ENCODE peak calls at places on chromosomes 5 and 9, in ten cellular contexts. One of them, this sample, is unnamed. For H3K27me3, the result is how much of the 10 kb centered on the place peaks cover.

GRCh38 chr5:103021310-103021709 is 98.6 kb downstream of the GIN1 start:
- DNase-seq in HL-60: no peak
- DNase-seq in fibroblast of lung: no peak
- DNase-seq in Panc1: no peak
- DNase-seq in cardiac muscle cell: no peak
- DNase-seq in left lung: no peak
- DNase-seq in breast epithelium: no peak
- DNase-seq in AG04450: no peak
- DNase-seq in colonic mucosa: no peak
- DNase-seq in lower lobe of right lung: no peak
- DNase-seq in this sample: no peak

GRCh38 chr5:89572696-89573095 is 689.7 kb upstream of the MEF2C start:
- DNase-seq in colonic mucosa: no peak
- DNase-seq in lower lobe of right lung: no peak
- DNase-seq in cardiac muscle cell: peak
- DNase-seq in HL-60: no peak
- DNase-seq in AG04450: peak
- DNase-seq in fibroblast of lung: peak
- DNase-seq in breast epithelium: no peak
- DNase-seq in Panc1: no peak
- DNase-seq in left lung: no peak
- DNase-seq in this sample: no peak

GRCh38 chr9:93143830-93144530 is 9.9 kb upstream of the NINJ1 start:
- DNase-seq in AG04450: no peak
- DNase-seq in HL-60: no peak
- DNase-seq in lower lobe of right lung: no peak
- DNase-seq in Panc1: no peak
- DNase-seq in left lung: peak
- DNase-seq in breast epithelium: peak
- DNase-seq in cardiac muscle cell: no peak
- DNase-seq in colonic mucosa: peak
- DNase-seq in fibroblast of lung: no peak
- DNase-seq in this sample: peak

GRCh38 chr5:43772601-43773031 is 169.6 kb downstream of the NNT start:
- DNase-seq in colonic mucosa: no peak
- DNase-seq in left lung: no peak
- DNase-seq in breast epithelium: no peak
- DNase-seq in HL-60: peak
- DNase-seq in cardiac muscle cell: peak
- DNase-seq in AG04450: no peak
- DNase-seq in fibroblast of lung: peak
- DNase-seq in lower lobe of right lung: no peak
- DNase-seq in Panc1: no peak
- DNase-seq in this sample: no peak

GRCh38 chr5:5353681-5354080 is 68.8 kb upstream of the ICE1 start:
- DNase-seq in AG04450: no peak
- DNase-seq in cardiac muscle cell: no peak
- DNase-seq in fibroblast of lung: no peak
- DNase-seq in left lung: no peak
- DNase-seq in HL-60: no peak
- DNase-seq in lower lobe of right lung: no peak
- DNase-seq in colonic mucosa: no peak
- DNase-seq in Panc1: no peak
- DNase-seq in breast epithelium: no peak
- DNase-seq in this sample: no peak

GRCh38 chr9:74132986-74133385 is 364.1 kb upstream of the RORB start:
- DNase-seq in colonic mucosa: no peak
- DNase-seq in lower lobe of right lung: no peak
- DNase-seq in AG04450: no peak
- DNase-seq in cardiac muscle cell: no peak
- DNase-seq in fibroblast of lung: no peak
- DNase-seq in left lung: peak
- DNase-seq in HL-60: no peak
- DNase-seq in Panc1: no peak
- DNase-seq in breast epithelium: no peak
- DNase-seq in this sample: no peak

GRCh38 chr5:158563774-158564390 is 535.8 kb downstream of the EBF1 start:
- DNase-seq in breast epithelium: no peak
- DNase-seq in AG04450: no peak
- DNase-seq in left lung: no peak
- DNase-seq in colonic mucosa: no peak
- DNase-seq in cardiac muscle cell: no peak
- DNase-seq in fibroblast of lung: no peak
- DNase-seq in Panc1: no peak
- DNase-seq in HL-60: no peak
- DNase-seq in lower lobe of right lung: no peak
- DNase-seq in this sample: no peak

GRCh38 chr5:21225223-21226064 is 1237.4 kb upstream of the CDH18 start:
- DNase-seq in lower lobe of right lung: no peak
- DNase-seq in breast epithelium: no peak
- DNase-seq in left lung: no peak
- DNase-seq in Panc1: no peak
- DNase-seq in fibroblast of lung: no peak
- DNase-seq in colonic mucosa: no peak
- DNase-seq in AG04450: no peak
- DNase-seq in HL-60: no peak
- DNase-seq in cardiac muscle cell: no peak
- DNase-seq in this sample: no peak

GRCh38 chr5:151580858-151581257 is 10.3 kb downstream of the FAT2 start:
- DNase-seq in HL-60: no peak
- DNase-seq in left lung: no peak
- DNase-seq in colonic mucosa: no peak
- DNase-seq in Panc1: no peak
- DNase-seq in lower lobe of right lung: no peak
- DNase-seq in cardiac muscle cell: no peak
- DNase-seq in fibroblast of lung: no peak
- DNase-seq in breast epithelium: no peak
- DNase-seq in AG04450: no peak
- DNase-seq in this sample: no peak

GRCh38 chr5:161378701-161379100 is 167.8 kb downstream of the GABRB2 start:
- DNase-seq in HL-60: no peak
- DNase-seq in fibroblast of lung: no peak
- DNase-seq in left lung: no peak
- DNase-seq in lower lobe of right lung: no peak
- DNase-seq in breast epithelium: no peak
- DNase-seq in Panc1: no peak
- DNase-seq in AG04450: no peak
- DNase-seq in cardiac muscle cell: no peak
- DNase-seq in colonic mucosa: no peak
- DNase-seq in this sample: no peak

GRCh38 chr5:58182287-58182841 is 277.5 kb downstream of the PLK2 start:
- DNase-seq in left lung: no peak
- DNase-seq in lower lobe of right lung: no peak
- DNase-seq in breast epithelium: no peak
- DNase-seq in HL-60: no peak
- DNase-seq in colonic mucosa: no peak
- DNase-seq in fibroblast of lung: no peak
- DNase-seq in AG04450: no peak
- DNase-seq in Panc1: no peak
- DNase-seq in cardiac muscle cell: no peak
- DNase-seq in this sample: no peak

GRCh38 chr9:93675336-93676150 is 99.2 kb downstream of the PHF2 start:
- DNase-seq in lower lobe of right lung: peak
- DNase-seq in breast epithelium: peak
- DNase-seq in AG04450: no peak
- DNase-seq in Panc1: no peak
- DNase-seq in HL-60: no peak
- DNase-seq in cardiac muscle cell: no peak
- DNase-seq in left lung: peak
- DNase-seq in fibroblast of lung: no peak
- DNase-seq in colonic mucosa: peak
- DNase-seq in this sample: peak

GRCh38 chr5:77380636-77381035 is 111.5 kb downstream of the WDR41 start:
- DNase-seq in breast epithelium: no peak
- DNase-seq in Panc1: no peak
- DNase-seq in left lung: no peak
- DNase-seq in AG04450: no peak
- DNase-seq in fibroblast of lung: no peak
- DNase-seq in lower lobe of right lung: no peak
- DNase-seq in colonic mucosa: no peak
- DNase-seq in HL-60: no peak
- DNase-seq in cardiac muscle cell: no peak
- DNase-seq in this sample: no peak

GRCh38 chr9:127112056-127112455 is 10.4 kb downstream of the ANGPTL2 start:
- DNase-seq in cardiac muscle cell: peak
- DNase-seq in left lung: no peak
- DNase-seq in HL-60: no peak
- DNase-seq in lower lobe of right lung: peak
- DNase-seq in AG04450: no peak
- DNase-seq in colonic mucosa: no peak
- DNase-seq in breast epithelium: no peak
- DNase-seq in Panc1: no peak
- DNase-seq in fibroblast of lung: no peak
- DNase-seq in this sample: no peak

DNA sequence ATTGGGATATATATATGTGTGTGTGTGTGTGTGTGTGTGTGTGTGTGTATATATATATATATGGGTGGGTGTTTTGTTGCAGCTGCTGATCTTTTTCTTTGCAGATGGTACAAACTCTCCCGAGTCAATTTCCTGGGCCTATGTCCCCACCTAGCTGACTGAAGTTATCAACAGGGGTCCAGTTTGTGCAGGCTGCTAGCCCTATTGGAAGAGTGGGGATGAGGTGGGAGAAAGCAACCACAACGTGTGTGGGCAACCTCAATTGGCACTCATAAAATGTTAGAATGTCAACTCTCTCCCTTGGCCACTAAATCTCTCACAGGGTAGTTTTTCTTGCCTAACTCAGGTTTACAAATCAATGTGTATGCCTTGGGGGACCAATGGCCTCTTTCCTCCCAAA is 5.6 kb downstream of the NR4A3 start:
- DNase-seq in left lung: no peak
- DNase-seq in HL-60: no peak
- DNase-seq in fibroblast of lung: no peak
- DNase-seq in AG04450: no peak
- DNase-seq in cardiac muscle cell: no peak
- DNase-seq in lower lobe of right lung: no peak
- DNase-seq in Panc1: no peak
- DNase-seq in colonic mucosa: no peak
- DNase-seq in breast epithelium: no peak
- DNase-seq in this sample: no peak
- H3K27me3 ChIP-seq in left lung: half or more
- H3K27me3 ChIP-seq in HL-60: half or more
- H3K27me3 ChIP-seq in fibroblast of lung: under half
- H3K27me3 ChIP-seq in AG04450: under half
- H3K27me3 ChIP-seq in cardiac muscle cell: half or more
- H3K27me3 ChIP-seq in lower lobe of right lung: half or more
- H3K27me3 ChIP-seq in Panc1: under half
- H3K27me3 ChIP-seq in colonic mucosa: half or more
- H3K27me3 ChIP-seq in breast epithelium: under half
- H3K27me3 ChIP-seq in this sample: under half

DNA sequence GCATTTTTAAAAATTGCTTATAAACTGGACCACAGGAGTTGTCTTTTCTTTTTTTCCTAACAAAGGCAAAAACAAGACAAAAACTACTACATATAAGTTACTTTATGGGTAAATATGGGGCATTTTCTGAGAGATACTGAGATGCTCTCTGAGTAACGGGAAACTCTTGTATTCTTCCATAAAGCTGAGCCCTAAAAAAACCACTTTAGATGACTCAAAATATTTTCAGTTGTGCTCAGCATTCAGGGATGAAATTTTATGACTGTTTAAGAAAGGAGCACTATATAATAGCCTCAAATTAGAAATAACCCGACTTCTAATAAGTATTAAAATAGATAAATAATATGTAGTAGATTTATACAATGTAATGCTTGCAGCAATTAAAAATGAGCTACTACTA is 644.5 kb downstream of the KCTD16 start:
- DNase-seq in HL-60: no peak
- DNase-seq in lower lobe of right lung: no peak
- DNase-seq in cardiac muscle cell: no peak
- DNase-seq in AG04450: no peak
- DNase-seq in breast epithelium: no peak
- DNase-seq in left lung: no peak
- DNase-seq in Panc1: no peak
- DNase-seq in fibroblast of lung: no peak
- DNase-seq in colonic mucosa: no peak
- DNase-seq in this sample: no peak
- H3K27me3 ChIP-seq in HL-60: under half
- H3K27me3 ChIP-seq in lower lobe of right lung: under half
- H3K27me3 ChIP-seq in cardiac muscle cell: under half
- H3K27me3 ChIP-seq in AG04450: under half
- H3K27me3 ChIP-seq in breast epithelium: under half
- H3K27me3 ChIP-seq in left lung: under half
- H3K27me3 ChIP-seq in Panc1: under half
- H3K27me3 ChIP-seq in fibroblast of lung: under half
- H3K27me3 ChIP-seq in colonic mucosa: under half
- H3K27me3 ChIP-seq in this sample: under half

DNA sequence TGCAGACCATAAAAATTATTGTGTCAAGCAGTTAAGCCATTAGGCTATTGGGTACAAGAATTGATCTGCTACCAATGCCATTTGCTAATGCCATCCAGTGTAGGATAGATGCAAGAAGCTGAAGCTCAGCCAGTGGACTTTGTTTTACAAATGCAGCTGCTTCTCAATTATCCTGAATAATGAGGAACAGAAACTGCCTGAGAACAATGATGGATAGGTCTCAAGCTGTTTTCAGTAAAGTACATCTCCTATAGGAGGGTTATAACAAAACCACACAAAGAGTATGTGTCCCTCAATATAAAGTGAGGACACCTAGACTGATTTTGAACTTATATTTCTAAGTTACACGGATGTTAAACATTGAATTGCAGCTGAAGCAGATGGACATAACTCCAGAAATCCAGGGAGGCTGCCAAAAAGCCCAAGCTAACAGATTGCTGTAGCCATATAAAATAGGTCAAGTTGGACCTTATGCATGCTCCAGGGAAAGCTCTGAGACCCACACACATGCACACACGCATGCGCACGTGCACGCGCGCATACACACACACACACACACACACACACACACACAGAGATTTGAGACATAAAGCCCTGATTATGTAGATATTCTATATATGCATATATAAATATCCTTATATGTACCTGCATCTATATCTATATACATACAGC is 482.7 kb upstream of the CD180 start:
- DNase-seq in fibroblast of lung: no peak
- DNase-seq in cardiac muscle cell: no peak
- DNase-seq in colonic mucosa: no peak
- DNase-seq in AG04450: no peak
- DNase-seq in Panc1: no peak
- DNase-seq in left lung: peak
- DNase-seq in HL-60: no peak
- DNase-seq in lower lobe of right lung: no peak
- DNase-seq in breast epithelium: no peak
- DNase-seq in this sample: no peak
- H3K27me3 ChIP-seq in fibroblast of lung: under half
- H3K27me3 ChIP-seq in cardiac muscle cell: under half
- H3K27me3 ChIP-seq in colonic mucosa: under half
- H3K27me3 ChIP-seq in AG04450: under half
- H3K27me3 ChIP-seq in Panc1: under half
- H3K27me3 ChIP-seq in left lung: under half
- H3K27me3 ChIP-seq in HL-60: under half
- H3K27me3 ChIP-seq in lower lobe of right lung: under half
- H3K27me3 ChIP-seq in breast epithelium: under half
- H3K27me3 ChIP-seq in this sample: under half

DNA sequence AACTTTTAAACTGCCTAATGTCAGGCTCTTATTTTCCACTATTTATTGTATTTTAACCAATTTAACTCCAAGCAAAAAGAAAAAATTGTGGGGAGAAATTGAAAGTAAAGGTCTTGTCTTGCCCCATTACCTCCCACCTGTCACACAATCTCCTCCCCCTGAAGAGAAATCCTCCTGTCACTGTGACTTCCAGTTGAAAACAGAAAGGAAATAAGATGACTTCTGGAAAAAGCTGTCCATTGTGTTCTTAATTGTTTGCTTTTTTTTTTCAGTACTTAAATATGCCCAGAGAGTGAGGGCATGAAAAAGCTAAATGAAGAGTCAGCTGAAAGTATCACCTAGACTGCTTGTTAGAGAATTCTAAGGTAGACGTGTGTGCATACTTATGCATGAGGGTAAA is 5.6 kb downstream of the NR2F1-AS1 start:
- DNase-seq in HL-60: no peak
- DNase-seq in breast epithelium: no peak
- DNase-seq in left lung: no peak
- DNase-seq in AG04450: no peak
- DNase-seq in fibroblast of lung: no peak
- DNase-seq in Panc1: no peak
- DNase-seq in cardiac muscle cell: no peak
- DNase-seq in colonic mucosa: no peak
- DNase-seq in lower lobe of right lung: no peak
- DNase-seq in this sample: no peak
- H3K27me3 ChIP-seq in HL-60: under half
- H3K27me3 ChIP-seq in breast epithelium: under half
- H3K27me3 ChIP-seq in left lung: half or more
- H3K27me3 ChIP-seq in AG04450: under half
- H3K27me3 ChIP-seq in fibroblast of lung: under half
- H3K27me3 ChIP-seq in Panc1: under half
- H3K27me3 ChIP-seq in cardiac muscle cell: half or more
- H3K27me3 ChIP-seq in colonic mucosa: half or more
- H3K27me3 ChIP-seq in lower lobe of right lung: half or more
- H3K27me3 ChIP-seq in this sample: under half